ENCODE peak calls at places on chromosomes 11 and 22, in ten cellular contexts. F is AG09309; G is GM23338; R is adrenal gland; C is thyroid gland; V is left ventricle myocardium inferior; N is mesendoderm; P is CD4-positive, CD25-positive, alpha-beta regulatory T cell; O is cardiac fibroblast; Q is epithelial cell of esophagus. D is an unnamed sample.

GRCh38 chr11:69403556-69404215 is 77.8 kb upstream of the LINC01488 start:
- DNase-seq in G (no peak), Q (peak), P (no peak), O (no peak), V (no peak), C (no peak), N (no peak), R (no peak), F (peak), D (no peak)

GRCh38 chr22:38106814-38107578 is 3.5 kb downstream of the BAIAP2L2 start:
- DNase-seq in F (no peak), G (no peak), O (no peak), V (no peak), R (no peak), P (no peak), N (no peak), C (no peak), Q (no peak), D (peak)

GRCh38 chr11:112793416-112793815 is 167.8 kb upstream of the NCAM1 start:
- DNase-seq in R (no peak), C (no peak), N (no peak), Q (no peak), V (no peak), O (no peak), F (no peak), G (no peak), P (no peak), D (no peak)

GRCh38 chr11:26348776-26349175 is 16.8 kb downstream of the ANO3 start:
- DNase-seq in P (no peak), C (no peak), R (no peak), F (no peak), Q (no peak), N (no peak), G (no peak), O (peak), V (no peak), D (no peak)

GRCh38 chr11:48109046-48109666 is 107.5 kb upstream of the OR4B1 start:
- DNase-seq in G (no peak), Q (peak), O (peak), F (no peak), P (no peak), R (no peak), C (no peak), N (peak), V (no peak), D (peak)

GRCh38 chr11:124835918-124836317 is 29.3 kb upstream of the ROBO3 start:
- DNase-seq in P (no peak), F (no peak), V (no peak), R (no peak), C (peak), O (no peak), N (no peak), G (no peak), Q (no peak), D (no peak)

GRCh38 chr22:20282901-20283673 is 15.0 kb upstream of the RTN4R start:
- DNase-seq in V (no peak), P (no peak), C (no peak), F (no peak), Q (no peak), O (no peak), R (no peak), G (no peak), N (no peak), D (no peak)

GRCh38 chr11:120168960-120169681 is 31.2 kb upstream of the TRIM29 start:
- DNase-seq in C (peak), O (peak), Q (peak), G (peak), P (no peak), F (no peak), N (peak), V (peak), R (peak), D (peak)

GRCh38 chr11:79626135-79626748 is 185.4 kb upstream of the TENM4 start:
- DNase-seq in R (no peak), N (no peak), P (no peak), G (no peak), Q (peak), C (no peak), F (peak), V (no peak), O (no peak), D (no peak)

DNA sequence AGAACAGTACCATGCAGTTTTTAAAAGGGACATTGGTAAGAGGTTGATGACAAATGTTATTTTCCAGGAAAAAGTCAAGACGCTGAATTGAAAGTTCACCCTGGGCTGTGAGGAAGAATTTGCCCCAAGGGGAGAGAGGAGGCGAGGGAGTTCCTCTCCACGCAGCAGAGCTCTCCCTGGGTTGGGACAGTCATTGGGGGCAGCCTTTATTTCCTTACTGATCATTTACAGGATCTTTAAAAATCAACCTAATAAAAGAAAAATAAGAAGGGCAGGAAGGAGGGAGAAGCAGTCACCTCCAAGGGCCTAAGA is 49.9 kb upstream of the WNT7B start:
- DNase-seq in G (no peak), C (no peak), V (no peak), O (no peak), R (no peak), Q (no peak), P (no peak), F (no peak), N (no peak), D (no peak)
- H3K4me3 ChIP-seq in G (peak), C (no peak), V (peak), O (no peak), R (no peak), Q (peak), P (no peak), F (no peak), N (no peak), D (no peak)

DNA sequence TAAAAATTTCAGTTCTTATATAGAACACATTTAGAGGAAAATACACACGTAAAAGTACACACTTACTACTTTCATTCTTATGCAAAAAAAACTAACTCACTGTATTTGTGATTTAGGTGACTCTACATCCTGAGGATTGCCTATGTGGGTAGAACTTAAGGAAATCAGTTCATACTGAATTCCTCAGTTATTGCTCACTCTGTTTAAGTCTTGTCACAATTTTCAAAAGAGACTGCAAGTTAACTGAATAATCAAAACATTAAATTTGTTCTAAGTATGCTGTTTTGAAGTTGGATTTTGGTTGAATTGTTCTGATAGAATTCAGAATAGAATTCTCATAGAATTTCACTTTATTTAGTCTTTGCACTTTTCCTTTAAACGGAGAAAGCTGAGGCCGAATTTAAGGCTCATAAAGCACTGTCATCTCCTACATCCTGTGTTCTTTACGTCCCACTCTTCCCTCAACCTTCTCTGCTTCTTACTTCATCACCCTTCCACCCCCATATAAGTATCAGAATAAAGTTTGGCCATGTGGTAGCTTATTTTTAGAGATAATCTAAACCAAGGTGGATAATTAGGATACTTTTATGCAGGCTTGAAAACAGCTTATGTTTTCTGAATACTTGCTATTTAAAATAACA is 59.8 kb downstream of the APOL5 start:
- DNase-seq in P (no peak), N (peak), O (peak), C (no peak), F (peak), G (no peak), V (no peak), R (no peak), Q (peak), D (no peak)
- H3K4me3 ChIP-seq in P (no peak), N (no peak), O (no peak), C (no peak), F (no peak), G (no peak), V (no peak), R (no peak), Q (no peak), D (no peak)

GRCh38 chr11:6315811-6316425 is 4.4 kb downstream of the CAVIN3 start:
- DNase-seq in Q (peak), G (peak), V (peak), F (no peak), N (peak), C (peak), P (no peak), R (peak), O (peak), D (peak)
- H3K4me3 ChIP-seq in Q (no peak), G (no peak), V (peak), F (no peak), N (no peak), C (no peak), P (no peak), R (no peak), O (no peak), D (no peak)

GRCh38 chr22:42768385-42769035 is 47.8 kb upstream of the A4GALT start:
- DNase-seq in N (no peak), Q (peak), V (no peak), G (no peak), P (no peak), C (no peak), R (no peak), O (no peak), F (no peak), D (peak)

GRCh38 chr22:42769574-42770447 is 49.1 kb upstream of the A4GALT start:
- DNase-seq in P (no peak), Q (peak), V (peak), C (peak), R (peak), G (no peak), F (peak), N (no peak), O (peak), D (peak)

GRCh38 chr22:42770941-42771647 is 50.4 kb upstream of the A4GALT start:
- DNase-seq in F (no peak), Q (no peak), G (no peak), V (no peak), P (no peak), R (no peak), O (no peak), C (peak), N (no peak), D (no peak)

GRCh38 chr22:42769238-42769573 is 48.5 kb upstream of the A4GALT start:
- DNase-seq in Q (no peak), P (no peak), G (no peak), F (no peak), C (no peak), N (no peak), V (no peak), O (no peak), R (no peak), D (no peak)

GRCh38 chr22:42770448-42770726 is 49.7 kb upstream of the A4GALT start:
- DNase-seq in F (no peak), Q (no peak), C (no peak), P (no peak), O (no peak), V (no peak), R (no peak), N (no peak), G (no peak), D (no peak)
- H3K4me3 ChIP-seq in F (no peak), Q (no peak), C (no peak), P (no peak), O (no peak), V (peak), R (no peak), N (no peak), G (no peak), D (peak)

GRCh38 chr22:29479417-29480261 is at the start of gene NEFH:
- DNase-seq in P (no peak), N (no peak), R (no peak), O (no peak), C (no peak), V (no peak), F (no peak), Q (no peak), G (peak), D (no peak)
- H3K4me3 ChIP-seq in P (no peak), N (no peak), R (no peak), O (peak), C (no peak), V (peak), F (no peak), Q (peak), G (peak), D (no peak)

GRCh38 chr11:66638177-66639065 is at the start of gene RBM4:
- DNase-seq in P (peak), O (peak), G (peak), F (peak), R (peak), C (peak), V (peak), N (peak), Q (peak), D (peak)

GRCh38 chr11:66639066-66639813 is 737 bp downstream of the RBM4 start:
- DNase-seq in G (peak), O (peak), N (peak), V (no peak), R (no peak), Q (peak), F (peak), P (peak), C (no peak), D (peak)

GRCh38 chr11:66643745-66644437 is 5.4 kb downstream of the RBM4 start:
- DNase-seq in N (no peak), O (no peak), C (no peak), Q (no peak), V (no peak), P (no peak), G (no peak), R (no peak), F (no peak), D (no peak)

GRCh38 chr11:66637557-66638176 is 836 bp upstream of the RBM4 start:
- DNase-seq in R (no peak), Q (peak), P (no peak), N (no peak), G (peak), C (peak), V (no peak), O (no peak), F (no peak), D (no peak)

GRCh38 chr11:66641834-66642233 is 3.3 kb downstream of the RBM4 start:
- DNase-seq in O (peak), V (no peak), G (no peak), F (no peak), P (no peak), C (peak), N (no peak), R (no peak), Q (no peak), D (no peak)
- H3K4me3 ChIP-seq in O (peak), V (peak), G (peak), F (peak), P (peak), C (no peak), N (no peak), R (no peak), Q (peak), D (no peak)